ENCODE peak calls at places on chromosomes 7 and 10, in four cellular contexts. E is Panc1, Y is HL-60, A is neural progenitor cell. P is an unnamed sample.

GRCh38 chr10:79431891-79432831 is 13.3 kb downstream of the ZCCHC24 start:
- DNase-seq in Y (no peak), E (no peak), A (peak; percentile 23), P (no peak)

GRCh38 chr10:112804036-112804435 is 146.0 kb upstream of the TCF7L2 start:
- DNase-seq in Y (no peak), A (peak; percentile 34), E (no peak), P (no peak)

GRCh38 chr10:14812271-14812670 is 25.6 kb downstream of the CDNF start:
- DNase-seq in E (no peak), Y (no peak), A (peak; percentile 2), P (no peak)

GRCh38 chr7:83550100-83550499 is 98.8 kb downstream of the SEMA3E start:
- DNase-seq in E (no peak), Y (no peak), A (no peak), P (peak; percentile 21)

GRCh38 chr10:30510184-30510931 is 76.4 kb downstream of the MAP3K8 start:
- DNase-seq in Y (no peak), A (no peak), E (no peak), P (no peak)

GRCh38 chr7:94375167-94375566 is 19.5 kb upstream of the COL1A2 start:
- DNase-seq in A (peak; percentile 45), Y (no peak), E (no peak), P (peak; percentile 94)

GRCh38 chr7:152756126-152756525 is 3.4 kb upstream of the ACTR3B start:
- DNase-seq in Y (no peak), A (no peak), E (no peak), P (no peak)

GRCh38 chr10:1980459-1980858 is 243.1 kb upstream of the ADARB2 start:
- DNase-seq in Y (no peak), A (no peak), E (no peak), P (no peak)

GRCh38 chr7:157690833-157691382 is 354.1 kb downstream of the DNAJB6 start:
- DNase-seq in E (no peak), Y (no peak), A (peak; percentile 94), P (no peak)

GRCh38 chr10:110864662-110865140 is 7.0 kb upstream of the PDCD4 start:
- DNase-seq in A (no peak), E (no peak), Y (no peak), P (no peak)

GRCh38 chr7:52154382-52154781 is 837.8 kb upstream of the COBL start:
- DNase-seq in Y (no peak), A (no peak), E (no peak), P (no peak)

GRCh38 chr7:152858761-152859160 is 99.2 kb downstream of the ACTR3B start:
- DNase-seq in Y (no peak), A (no peak), E (no peak), P (no peak)

GRCh38 chr10:128660726-128661125 is 534.5 kb upstream of the MKI67 start:
- DNase-seq in Y (no peak), A (no peak), E (no peak), P (no peak)

GRCh38 chr10:21372651-21373410 is 152.7 kb downstream of the SKIDA1 start:
- DNase-seq in Y (no peak), A (no peak), E (no peak), P (peak; percentile 81)

GRCh38 chr10:78410046-78410965 is 376.6 kb downstream of the RPS24 start:
- DNase-seq in Y (no peak), A (no peak), E (no peak), P (no peak)

GRCh38 chr10:19811517-19811916 is 4.7 kb upstream of the PLXDC2 start:
- DNase-seq in E (no peak), Y (no peak), A (peak; percentile 56), P (no peak)

GRCh38 chr10:102718220-102718619 is 3.8 kb downstream of the SFXN2 start:
- DNase-seq in A (peak; percentile 35), Y (no peak), E (no peak), P (no peak)

GRCh38 chr7:106126170-106126938 is 14.2 kb upstream of the SYPL1 start:
- DNase-seq in E (peak; percentile 74), Y (no peak), A (no peak), P (no peak)

GRCh38 chr7:123979876-123980275 is 53.0 kb downstream of the TMEM229A start:
- DNase-seq in A (no peak), Y (no peak), E (no peak), P (no peak)

GRCh38 chr10:110398419-110399162 is 93.9 kb upstream of the SMNDC1 start:
- DNase-seq in E (peak; percentile 99), Y (no peak), A (peak; percentile 23), P (peak; percentile 86)

GRCh38 chr10:71302874-71303568 is 16.0 kb upstream of the SLC29A3 start:
- DNase-seq in E (peak; percentile 24), A (peak; percentile 77), Y (no peak), P (no peak)

GRCh38 chr10:9547921-9548904 is 1469.5 kb upstream of the CELF2 start:
- DNase-seq in A (no peak), E (no peak), Y (no peak), P (no peak)

GRCh38 chr7:117184367-117184766 is 138.5 kb downstream of the WNT2 start:
- DNase-seq in E (no peak), A (no peak), Y (no peak), P (no peak)

GRCh38 chr10:124007102-124007772 is 86.2 kb downstream of the CHST15 start:
- DNase-seq in A (no peak), Y (no peak), E (no peak), P (no peak)

GRCh38 chr10:90859321-90859751 is 1.5 kb upstream of the HTR7 start:
- DNase-seq in E (peak; percentile 83), A (no peak), Y (peak; percentile 34), P (no peak)

GRCh38 chr10:69434169-69434568 is 17.1 kb upstream of the TSPAN15 start:
- DNase-seq in A (no peak), Y (no peak), E (no peak), P (no peak)

GRCh38 chr10:90921906-90922305 is 1.0 kb upstream of the ANKRD1 start:
- DNase-seq in E (no peak), A (no peak), Y (no peak), P (no peak)

GRCh38 chr7:18874875-18875274 is 242.6 kb downstream of the TWIST1 start:
- DNase-seq in A (no peak), E (no peak), Y (no peak), P (no peak)

GRCh38 chr7:140544278-140544896 is 65.1 kb upstream of the MKRN1 start:
- DNase-seq in E (no peak), Y (no peak), A (no peak), P (no peak)

GRCh38 chr7:140541513-140542192 is 62.3 kb upstream of the MKRN1 start:
- DNase-seq in E (peak; percentile 71), Y (no peak), A (peak; percentile 76), P (peak; percentile 82)

GRCh38 chr7:140541176-140541512 is 61.8 kb upstream of the MKRN1 start:
- DNase-seq in Y (no peak), A (no peak), E (no peak), P (no peak)

GRCh38 chr7:140540142-140540777 is 61.0 kb upstream of the MKRN1 start:
- DNase-seq in Y (no peak), E (no peak), A (no peak), P (no peak)

GRCh38 chr7:140542226-140542625 is 62.9 kb upstream of the MKRN1 start:
- DNase-seq in E (no peak), A (peak; percentile 13), Y (no peak), P (no peak)
- H3K4me3 ChIP-seq in E (no peak overlapping the region), A (no peak overlapping the region), Y (no peak overlapping the region), P (no peak overlapping the region)

GRCh38 chr10:75304740-75305380 is 69.1 kb upstream of the COMTD1 start:
- DNase-seq in Y (no peak), A (no peak), E (no peak), P (no peak)
- H3K27ac ChIP-seq in Y (no peak overlapping the region), A (no peak overlapping the region), E (no peak overlapping the region), P (no peak overlapping the region)

GRCh38 chr10:11742009-11742778 is at the start of gene ECHDC3:
- DNase-seq in Y (no peak), E (no peak), A (peak; percentile 62), P (no peak)

GRCh38 chr10:11740907-11741306 is 1.3 kb upstream of the ECHDC3 start:
- DNase-seq in E (no peak), A (no peak), Y (no peak), P (no peak)

GRCh38 chr10:11743461-11744338 is 1.5 kb downstream of the ECHDC3 start:
- DNase-seq in E (no peak), Y (no peak), A (no peak), P (no peak)

GRCh38 chr10:11742779-11743298 is 657 bp downstream of the ECHDC3 start:
- DNase-seq in A (no peak), Y (no peak), E (no peak), P (no peak)

GRCh38 chr10:11741608-11742007 is 574 bp upstream of the ECHDC3 start:
- DNase-seq in E (no peak), A (no peak), Y (no peak), P (no peak)
- H3K4me3 ChIP-seq in E (peak overlapping the region; percentile 42), A (no peak overlapping the region), Y (peak overlapping the region; percentile 18), P (peak overlapping the region; percentile 41)

GRCh38 chr10:33005322-33006282 is 47.6 kb upstream of the ITGB1 start:
- DNase-seq in A (peak; percentile 71), Y (peak; percentile 77), E (peak; percentile 88), P (peak; percentile 92)
- H3K27ac ChIP-seq in A (no peak overlapping the region), Y (peak overlapping the region; percentile 58), E (peak overlapping the region; percentile 98), P (peak overlapping the region; percentile 99)

DNA sequence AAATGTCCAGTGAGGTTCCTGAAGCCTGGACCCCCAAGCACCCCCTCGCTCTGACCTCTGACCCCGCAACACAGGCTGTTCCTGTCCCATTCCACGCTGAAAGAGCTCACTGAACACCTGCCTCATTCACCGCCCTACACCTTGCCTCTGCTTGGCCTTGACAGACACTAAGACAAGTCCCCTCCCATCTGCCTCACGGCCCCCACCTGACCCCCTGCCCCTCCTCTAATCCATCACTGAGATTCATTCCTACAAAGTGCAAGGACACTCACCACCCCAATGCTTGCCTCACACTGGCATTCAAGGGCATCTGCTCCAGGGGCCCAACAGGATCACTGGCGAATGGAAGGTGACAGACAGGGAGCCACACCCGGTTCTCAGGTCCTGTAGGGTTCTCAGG is 68.1 kb upstream of the NANOS1 start:
- DNase-seq in A (no peak), Y (no peak), E (no peak), P (no peak)
- H3K4me3 ChIP-seq in A (no peak overlapping the region), Y (no peak overlapping the region), E (no peak overlapping the region), P (no peak overlapping the region)

DNA sequence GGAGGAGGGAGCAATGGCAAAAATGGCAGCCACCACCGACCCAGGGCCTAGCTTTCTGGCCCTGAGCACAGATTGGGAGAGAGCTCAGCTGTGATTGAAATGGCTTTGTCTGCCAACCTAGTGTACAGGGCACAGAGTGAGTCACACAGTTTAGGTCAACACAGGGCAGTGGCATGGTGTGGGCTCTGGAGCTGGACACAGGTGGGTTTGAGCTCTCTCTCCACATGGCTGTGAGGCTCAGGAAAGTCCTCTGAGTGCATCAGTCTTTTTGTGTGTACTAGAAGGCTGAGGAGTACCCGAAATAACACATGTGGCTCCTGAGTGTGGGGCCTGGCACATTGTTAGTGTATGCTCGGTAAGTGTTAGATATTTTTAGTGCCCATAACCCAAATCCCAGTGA is 60.2 kb upstream of the LOXL4 start:
- DNase-seq in Y (no peak), A (no peak), E (no peak), P (no peak)
- H3K27ac ChIP-seq in Y (no peak overlapping the region), A (no peak overlapping the region), E (no peak overlapping the region), P (no peak overlapping the region)

GRCh38 chr7:49773082-49773938 is at the start of gene VWC2:
- DNase-seq in E (no peak), A (peak; percentile 80), Y (no peak), P (no peak)
- H3K4me3 ChIP-seq in E (no peak within 1 kb of the TSS), A (peak within 1 kb of the TSS; percentile 69), Y (no peak within 1 kb of the TSS), P (no peak within 1 kb of the TSS)

P was measured in AG04450.